ENCODE peak calls at places on chromosomes 7 and 10, in eight cellular contexts. E is foreskin fibroblast, A is IMR-90, F is A549, Y is endothelial cell of umbilical vein, T is keratinocyte, M is AG10803, P is GM12865. J is an unnamed sample.

GRCh38 chr7:115707684-115708341 is 322.8 kb downstream of the TFEC start:
- DNase-seq in E (no peak), A (no peak), F (no peak), Y (no peak), T (no peak), M (no peak), P (no peak), J (no peak)

GRCh38 chr10:133455611-133456031 is 1.9 kb downstream of the SCART1 start:
- DNase-seq in E (no peak), A (no peak), F (no peak), Y (no peak), T (no peak), M (no peak), P (no peak), J (no peak)

GRCh38 chr10:35517431-35518181 is 87.5 kb upstream of the GJD4 start:
- DNase-seq in E (peak; percentile 30), A (peak; percentile 54), F (no peak), Y (no peak), T (no peak), M (peak; percentile 42), P (no peak), J (peak; percentile 33)

GRCh38 chr10:25761937-25762336 is 172.1 kb upstream of the MYO3A start:
- DNase-seq in E (no peak), A (no peak), F (no peak), Y (no peak), T (no peak), M (no peak), P (no peak), J (no peak)

GRCh38 chr10:9243861-9244515 is 1189.5 kb downstream of the GATA3 start:
- DNase-seq in E (no peak), A (no peak), F (no peak), Y (no peak), T (no peak), M (no peak), P (no peak), J (no peak)

GRCh38 chr10:11527700-11528255 is 83.7 kb downstream of the USP6NL start:
- DNase-seq in E (no peak), A (peak; percentile 25), F (no peak), Y (peak; percentile 7), T (no peak), M (no peak), P (no peak), J (peak; percentile 59)

GRCh38 chr10:15787426-15787825 is 67.7 kb upstream of the ITGA8 start:
- DNase-seq in E (no peak), A (no peak), F (no peak), Y (no peak), T (no peak), M (no peak), P (no peak), J (no peak)

GRCh38 chr7:65827366-65827765 is 45.5 kb upstream of the VKORC1L1 start:
- DNase-seq in E (peak; percentile 28), A (peak; percentile 42), F (no peak), Y (no peak), T (no peak), M (peak; percentile 3), P (no peak), J (peak; percentile 24)

GRCh38 chr10:70950062-70950461 is 61.7 kb upstream of the PCBD1 start:
- DNase-seq in E (no peak), A (no peak), F (no peak), Y (no peak), T (no peak), M (no peak), P (no peak), J (no peak)

GRCh38 chr7:81299711-81300110 is 380.9 kb upstream of the SEMA3C start:
- DNase-seq in E (no peak), A (peak; percentile 10), F (no peak), Y (no peak), T (no peak), M (no peak), P (no peak), J (no peak)
- H3K4me3 ChIP-seq in E (no peak overlapping the region), A (no peak overlapping the region), F (peak overlapping the region; percentile 3), Y (no peak overlapping the region), T (no peak overlapping the region), M (no peak overlapping the region), P (no peak overlapping the region), J (no peak overlapping the region)

GRCh38 chr7:121181357-121181756 is 147.4 kb upstream of the WNT16 start:
- DNase-seq in E (no peak), A (no peak), F (no peak), Y (no peak), T (no peak), M (no peak), P (no peak), J (no peak)
- TF ChIP-seq CTCF in E (no peak), A (no peak), F (no peak), Y (no peak), T (no peak), M (no peak), P (no peak), J (no peak)

GRCh38 chr10:22564060-22564459 is 150.3 kb downstream of the PIP4K2A start:
- DNase-seq in E (no peak), A (no peak), F (no peak), Y (no peak), T (no peak), M (no peak), P (no peak), J (no peak)

GRCh38 chr10:22570234-22570633 is 144.1 kb downstream of the PIP4K2A start:
- DNase-seq in E (peak; percentile 7), A (no peak), F (no peak), Y (no peak), T (no peak), M (no peak), P (peak; percentile 33), J (no peak)

GRCh38 chr10:22573820-22574569 is 140.4 kb downstream of the PIP4K2A start:
- DNase-seq in E (peak; percentile 21), A (peak; percentile 41), F (peak; percentile 27), Y (peak; percentile 18), T (no peak), M (peak; percentile 44), P (peak; percentile 38), J (peak; percentile 61)

GRCh38 chr10:22570733-22571430 is 143.5 kb downstream of the PIP4K2A start:
- DNase-seq in E (no peak), A (no peak), F (no peak), Y (no peak), T (no peak), M (no peak), P (peak; percentile 72), J (no peak)

GRCh38 chr10:22568928-22569327 is 145.4 kb downstream of the PIP4K2A start:
- DNase-seq in E (no peak), A (no peak), F (no peak), Y (no peak), T (no peak), M (no peak), P (no peak), J (no peak)
- H3K4me3 ChIP-seq in E (no peak overlapping the region), A (no peak overlapping the region), F (no peak overlapping the region), Y (no peak overlapping the region), T (no peak overlapping the region), M (no peak overlapping the region), P (no peak overlapping the region), J (no peak overlapping the region)

DNA sequence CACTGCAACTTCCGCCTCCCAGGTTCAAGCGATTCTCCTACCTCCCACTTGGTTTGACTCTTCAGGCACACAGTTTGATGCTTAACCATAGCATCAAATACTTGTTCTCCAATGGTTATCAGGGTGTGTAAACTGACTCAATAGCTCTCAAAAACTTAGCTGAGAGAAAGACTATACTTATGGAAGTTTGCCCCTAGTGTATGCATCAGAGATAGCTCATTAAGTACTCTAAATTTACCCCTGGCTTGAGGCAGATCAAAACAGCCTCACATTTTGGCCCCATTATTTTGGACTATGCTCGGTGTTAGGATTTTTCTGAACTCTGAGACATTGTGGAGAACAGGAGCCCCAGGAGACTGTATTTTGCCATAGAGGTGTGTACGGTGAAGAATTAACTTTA is 40.8 kb upstream of the SLC35B4 start:
- DNase-seq in E (no peak), A (no peak), F (no peak), Y (no peak), T (no peak), M (no peak), P (no peak), J (no peak)
- TF ChIP-seq CTCF in E (peak; percentile 4), A (peak; percentile 12), F (no peak), Y (no peak), T (no peak), M (no peak), P (no peak), J (no peak)

GRCh38 chr7:438361-438760 is 81.3 kb downstream of the PDGFA start:
- DNase-seq in E (no peak), A (no peak), F (no peak), Y (no peak), T (no peak), M (no peak), P (no peak), J (no peak)
- H3K4me3 ChIP-seq in E (no peak overlapping the region), A (no peak overlapping the region), F (no peak overlapping the region), Y (no peak overlapping the region), T (no peak overlapping the region), M (no peak overlapping the region), P (no peak overlapping the region), J (no peak overlapping the region)

DNA sequence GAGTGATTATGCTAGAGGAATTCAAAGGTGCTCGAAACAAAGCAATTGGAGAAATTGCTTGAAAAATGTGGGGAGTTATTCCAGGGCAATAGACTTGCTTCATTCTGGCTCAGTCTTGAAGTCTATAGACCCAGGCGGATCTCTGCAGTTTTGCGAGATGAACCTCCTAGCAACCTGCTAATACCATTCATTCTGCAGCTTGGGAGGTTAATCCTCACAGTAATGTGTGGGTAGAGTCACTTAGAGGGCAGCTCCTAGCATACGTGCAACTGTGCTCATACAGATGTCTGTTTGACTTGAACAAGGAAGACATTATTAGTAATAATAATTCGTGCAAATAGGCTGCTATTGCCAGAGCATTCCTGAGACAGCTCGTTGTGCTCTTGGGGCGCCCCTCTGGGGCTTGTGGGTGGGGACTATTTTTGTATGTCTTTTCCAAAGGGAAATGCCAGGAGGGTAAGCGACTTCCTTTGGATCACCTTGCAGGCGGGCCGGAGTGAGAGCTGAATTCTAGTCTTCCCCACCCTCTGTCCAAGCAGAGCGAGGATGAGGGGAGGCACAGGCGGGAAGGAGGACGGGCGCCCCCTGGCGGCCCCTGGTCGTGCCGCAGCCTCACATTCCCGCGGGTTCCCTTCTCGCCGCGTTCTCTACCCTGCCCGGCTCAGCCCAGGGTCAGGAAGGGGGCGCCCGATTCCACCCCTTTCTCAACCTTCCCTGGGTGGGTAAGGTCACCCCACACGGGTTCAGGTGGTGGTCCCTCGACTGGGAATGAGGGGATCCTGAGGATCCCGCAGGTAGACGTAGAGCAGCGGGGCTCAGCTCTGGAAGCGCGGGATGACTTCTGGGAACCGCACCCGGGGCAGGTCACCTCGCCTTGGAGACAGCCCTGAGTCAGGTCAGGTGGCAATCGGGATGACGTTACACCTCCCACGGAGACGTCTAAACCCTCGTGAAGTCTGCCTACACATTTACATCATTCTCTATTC is 241.5 kb downstream of the PHTF2 start:
- DNase-seq in E (no peak), A (no peak), F (peak; percentile 36), Y (peak; percentile 6), T (no peak), M (no peak), P (peak; percentile 58), J (peak; percentile 14)
- TF ChIP-seq CTCF in E (peak; percentile 55), A (peak; percentile 26), F (peak; percentile 69), Y (peak; percentile 78), T (peak; percentile 57), M (peak; percentile 47), P (peak; percentile 89), J (peak; percentile 74)

DNA sequence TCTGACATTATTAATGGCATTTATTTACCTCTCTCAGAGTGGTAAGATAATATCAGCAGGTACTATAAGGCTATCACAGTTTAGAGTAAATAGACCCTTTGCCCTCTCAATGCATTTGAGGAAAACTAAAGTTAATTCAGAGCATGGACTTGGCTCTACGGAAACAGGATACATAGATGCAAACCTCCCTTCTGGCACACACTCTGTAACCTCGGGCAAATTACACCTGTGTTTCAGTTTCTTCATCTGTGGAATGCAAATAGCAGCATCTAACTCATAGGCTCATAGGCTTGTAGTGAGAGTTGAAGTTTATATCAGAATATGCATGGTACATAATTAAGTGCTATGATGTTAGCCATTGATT is 5.6 kb downstream of the RAPGEF5 start:
- DNase-seq in E (no peak), A (no peak), F (no peak), Y (no peak), T (no peak), M (no peak), P (peak; percentile 78), J (no peak)
- H3K4me3 ChIP-seq in E (no peak overlapping the region), A (no peak overlapping the region), F (no peak overlapping the region), Y (no peak overlapping the region), T (no peak overlapping the region), M (no peak overlapping the region), P (peak overlapping the region; percentile 29), J (no peak overlapping the region)